ENCODE peak calls at places on chromosomes 2 and 18, in four cellular contexts. S, O, J and H are unnamed samples.

GRCh38 chr2:241653210-241653750 is 15.8 kb downstream of the ATG4B start:
- DNase-seq in S (no peak), O (no peak), J (no peak), H (no peak)

GRCh38 chr2:120666433-120666832 is 69.2 kb upstream of the GLI2 start:
- DNase-seq in S (no peak), O (no peak), J (no peak), H (no peak)

GRCh38 chr2:1864981-1865421 is 120.7 kb upstream of the PXDN start:
- DNase-seq in S (peak; percentile 56), O (no peak), J (no peak), H (no peak)

GRCh38 chr2:107264184-107264583 is 378.2 kb upstream of the ST6GAL2 start:
- DNase-seq in S (no peak), O (no peak), J (no peak), H (no peak)

GRCh38 chr2:198314559-198315153 is 510.3 kb downstream of the PLCL1 start:
- DNase-seq in S (no peak), O (peak; percentile 71), J (peak; percentile 50), H (peak; percentile 74)

GRCh38 chr2:227374158-227374557 is 4.9 kb downstream of the TM4SF20 start:
- DNase-seq in S (no peak), O (no peak), J (no peak), H (no peak)

GRCh38 chr18:37390687-37391086 is 174.9 kb downstream of the CELF4 start:
- DNase-seq in S (no peak), O (no peak), J (no peak), H (no peak)

GRCh38 chr2:24075915-24076848 is at the start of gene SF3B6:
- DNase-seq in S (peak; percentile 100), O (peak; percentile 99), J (peak; percentile 96), H (peak; percentile 100)

GRCh38 chr2:105328281-105329196 is 996 bp downstream of the TGFBRAP1 start:
- DNase-seq in S (no peak), O (peak; percentile 67), J (no peak), H (peak; percentile 13)

GRCh38 chr2:88687384-88687783 is 4.1 kb upstream of the RPIA start:
- DNase-seq in S (no peak), O (no peak), J (no peak), H (no peak)

GRCh38 chr2:7796200-7796563 is 879.0 kb downstream of the RNF144A start:
- DNase-seq in S (no peak), O (no peak), J (no peak), H (no peak)

GRCh38 chr2:134943540-134943939 is 24.9 kb downstream of the CCNT2 start:
- DNase-seq in S (no peak), O (no peak), J (no peak), H (no peak)

GRCh38 chr18:75408554-75409506 is 18.7 kb downstream of the SMIM21 start:
- DNase-seq in S (no peak), O (peak; percentile 95), J (no peak), H (peak; percentile 23)

GRCh38 chr2:46876741-46877384 is 38.7 kb downstream of the MCFD2 start:
- DNase-seq in S (no peak), O (peak; percentile 74), J (no peak), H (peak; percentile 72)

GRCh38 chr2:11123856-11124759 is 31.2 kb upstream of the SLC66A3 start:
- DNase-seq in S (peak; percentile 82), O (peak; percentile 40), J (peak; percentile 45), H (peak; percentile 69)

GRCh38 chr2:68157002-68157401 is 686 bp upstream of the PNO1 start:
- DNase-seq in S (no peak), O (no peak), J (no peak), H (peak; percentile 63)

GRCh38 chr2:126642031-126642430 is 13.9 kb upstream of the GYPC start:
- DNase-seq in S (no peak), O (no peak), J (no peak), H (no peak)

GRCh38 chr2:98985905-98986666 is 50.1 kb upstream of the CRACDL start:
- DNase-seq in S (no peak), O (no peak), J (no peak), H (no peak)

GRCh38 chr18:13470555-13471494 is 252.3 kb downstream of the LDLRAD4 start:
- DNase-seq in S (no peak), O (no peak), J (no peak), H (no peak)

GRCh38 chr2:230721712-230722111 is 9.1 kb downstream of the CAB39 start:
- DNase-seq in S (no peak), O (no peak), J (no peak), H (peak; percentile 48)

GRCh38 chr2:101625387-101625786 is 72.1 kb upstream of the MAP4K4 start:
- DNase-seq in S (no peak), O (no peak), J (no peak), H (no peak)

GRCh38 chr2:40401896-40402295 is 50.0 kb downstream of the SLC8A1 start:
- DNase-seq in S (no peak), O (peak; percentile 85), J (no peak), H (peak; percentile 78)

GRCh38 chr18:66749475-66750035 is 145.7 kb upstream of the CDH19 start:
- DNase-seq in S (no peak), O (no peak), J (no peak), H (no peak)

GRCh38 chr2:54331095-54331835 is 75.2 kb upstream of the TSPYL6 start:
- DNase-seq in S (no peak), O (no peak), J (no peak), H (peak; percentile 33)

GRCh38 chr2:98795903-98796676 is 65.2 kb upstream of the MGAT4A start:
- DNase-seq in S (no peak), O (no peak), J (no peak), H (no peak)

GRCh38 chr2:169493360-169493759 is 14.1 kb downstream of the BBS5 start:
- DNase-seq in S (no peak), O (no peak), J (no peak), H (no peak)

GRCh38 chr2:121699421-121700328 is 37.0 kb downstream of the NIFK start:
- DNase-seq in S (no peak), O (peak; percentile 84), J (no peak), H (peak; percentile 81)

GRCh38 chr2:231335591-231335990 is 59.9 kb upstream of the B3GNT7 start:
- DNase-seq in S (no peak), O (no peak), J (no peak), H (no peak)

GRCh38 chr2:163943403-163944356 is 207.9 kb upstream of the FIGN start:
- DNase-seq in S (peak; percentile 28), O (no peak), J (peak; percentile 64), H (peak; percentile 58)

GRCh38 chr2:85119900-85120299 is 13.3 kb upstream of the TCF7L1 start:
- DNase-seq in S (peak; percentile 86), O (no peak), J (peak; percentile 4), H (peak; percentile 65)

GRCh38 chr2:75403991-75404428 is 156.7 kb downstream of the EVA1A start:
- DNase-seq in S (peak; percentile 38), O (peak; percentile 67), J (peak; percentile 45), H (peak; percentile 83)

GRCh38 chr2:182587831-182588230 is 128.2 kb upstream of the DNAJC10 start:
- DNase-seq in S (no peak), O (peak; percentile 48), J (no peak), H (peak; percentile 21)

GRCh38 chr2:159797468-159798375 is at the start of gene CD302:
- DNase-seq in S (peak; percentile 48), O (peak; percentile 60), J (peak; percentile 35), H (peak; percentile 40)

GRCh38 chr2:120772261-120772660 is 36.6 kb downstream of the GLI2 start:
- DNase-seq in S (no peak), O (peak; percentile 88), J (no peak), H (no peak)

GRCh38 chr2:151774506-151774905 is 40.2 kb upstream of the NEB start:
- DNase-seq in S (no peak), O (peak; percentile 53), J (no peak), H (no peak)

GRCh38 chr2:44250376-44250775 is 24.9 kb upstream of the SLC3A1 start:
- DNase-seq in S (no peak), O (no peak), J (no peak), H (no peak)

GRCh38 chr2:44257781-44258180 is 17.5 kb upstream of the SLC3A1 start:
- DNase-seq in S (no peak), O (no peak), J (no peak), H (no peak)

GRCh38 chr2:44254023-44254422 is 21.3 kb upstream of the SLC3A1 start:
- DNase-seq in S (no peak), O (no peak), J (no peak), H (no peak)
- H2BK15ac ChIP-seq in S (no peak overlapping the region), O (no peak overlapping the region), J (no peak overlapping the region), H (no peak overlapping the region)

GRCh38 chr2:209348453-209348852 is 75.4 kb upstream of the MAP2 start:
- DNase-seq in S (no peak), O (no peak), J (no peak), H (no peak)

DNA sequence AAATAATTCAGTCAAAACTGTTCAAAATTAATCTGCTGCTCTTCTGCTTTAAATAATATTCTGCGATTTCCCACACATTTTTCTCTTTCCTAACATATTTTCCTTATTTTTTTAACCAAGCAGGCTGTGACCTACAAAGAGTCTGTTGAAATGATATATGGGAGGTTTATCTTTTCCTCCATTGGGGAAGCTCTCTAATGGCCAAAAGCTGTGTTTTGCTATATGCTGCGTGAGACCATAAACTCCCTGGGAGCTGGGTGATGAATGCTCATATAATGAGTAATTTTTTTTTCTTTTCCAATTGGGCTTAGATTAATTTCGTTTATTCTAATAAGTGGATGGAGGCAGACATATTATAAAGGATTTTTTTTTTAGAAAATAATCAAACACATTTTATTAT is 72.2 kb upstream of the MAP2 start:
- DNase-seq in S (no peak), O (no peak), J (no peak), H (no peak)
- H3K4me2 ChIP-seq in S (no peak overlapping the region), O (no peak overlapping the region), J (no peak overlapping the region), H (no peak overlapping the region)

DNA sequence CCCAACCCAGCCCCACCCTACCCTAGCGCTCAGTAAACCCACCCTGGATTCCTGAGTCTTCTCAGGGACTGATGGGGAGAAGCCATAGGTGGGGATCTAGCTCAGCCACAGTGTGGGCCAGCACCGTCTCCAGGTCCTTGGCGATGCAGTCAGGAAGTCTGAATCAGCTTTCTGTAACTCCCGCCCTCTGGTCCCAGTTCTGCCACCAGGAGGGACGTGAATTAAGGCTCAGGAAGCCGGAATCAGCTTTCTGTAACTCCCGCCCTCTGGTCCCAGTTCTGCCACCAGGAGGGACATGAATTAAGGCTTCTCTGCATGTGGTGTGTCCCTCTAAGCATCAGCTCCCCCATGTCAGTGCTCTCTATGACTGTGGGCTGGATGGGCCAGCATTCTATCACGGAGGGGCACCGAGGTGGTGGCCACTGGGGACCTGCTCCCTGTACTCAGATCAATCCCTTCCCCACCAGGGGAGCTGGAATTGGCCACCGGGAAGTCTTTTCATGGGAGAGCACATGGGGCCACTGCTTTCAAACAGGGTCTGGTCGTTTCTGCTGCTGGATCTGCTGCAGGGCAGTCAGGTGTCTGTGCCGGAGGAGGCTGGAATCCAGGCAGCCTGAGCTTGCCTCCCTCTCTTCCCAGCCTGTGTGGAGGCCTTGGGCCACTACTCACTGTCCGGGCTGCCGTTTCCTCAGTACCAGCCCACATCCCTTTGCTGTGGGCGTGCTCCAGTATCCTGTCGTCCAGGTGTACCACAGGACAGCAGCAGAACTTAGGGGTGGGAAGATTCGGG is 24.7 kb downstream of the ASB18 start:
- DNase-seq in S (no peak), O (no peak), J (no peak), H (peak; percentile 30)
- H2BK15ac ChIP-seq in S (no peak overlapping the region), O (no peak overlapping the region), J (peak overlapping the region; percentile 46), H (no peak overlapping the region)

GRCh38 chr2:86519349-86519748 is 43.9 kb downstream of the CHMP3 start:
- DNase-seq in S (no peak), O (no peak), J (no peak), H (no peak)
- H3K4me2 ChIP-seq in S (no peak overlapping the region), O (no peak overlapping the region), J (no peak overlapping the region), H (no peak overlapping the region)